ENCODE peak calls at places on chromosomes 4 and X, in nine cellular contexts. K is heart left ventricle; L is iris pigment epithelial cell; W is LHCN-M2; P is RKO; I is tibial artery; U is activated CD4-positive, alpha-beta T cell treated with anti-CD3 and anti-CD28 coated beads, Interleukin-2, amount 50 U/mL, for 1 hour; V is pancreas; G is psoas muscle. A is an unnamed sample.

GRCh38 chrX:46710425-46710824 is 48.5 kb downstream of the SLC9A7 start:
- DNase-seq in I (no peak), G (no peak), L (peak), W (no peak), V (peak), P (no peak), K (no peak), U (no peak), A (peak)

GRCh38 chr4:85952518-85952917 is 407.3 kb downstream of the MAPK10 start:
- DNase-seq in V (no peak), L (peak), W (peak), U (no peak), K (no peak), I (no peak), G (no peak), P (no peak), A (no peak)

GRCh38 chr4:145154573-145154972 is 25.8 kb downstream of the OTUD4 start:
- DNase-seq in P (peak), L (peak), V (no peak), U (no peak), W (peak), G (no peak), I (no peak), K (no peak), A (no peak)

GRCh38 chr4:160238790-160239189 is 1135.9 kb downstream of the RAPGEF2 start:
- DNase-seq in V (no peak), P (peak), I (no peak), L (no peak), K (no peak), U (no peak), W (peak), G (no peak), A (no peak)

GRCh38 chr4:21765810-21766407 is 182.7 kb downstream of the KCNIP4 start:
- DNase-seq in W (peak), G (no peak), P (peak), L (peak), V (no peak), K (no peak), I (no peak), U (no peak), A (peak)

GRCh38 chrX:24396930-24397277 is 36.5 kb downstream of the SUPT20HL1 start:
- DNase-seq in V (no peak), L (no peak), W (no peak), I (no peak), U (no peak), G (no peak), P (no peak), K (no peak), A (no peak)

GRCh38 chr4:150814873-150815272 is 200.2 kb downstream of the LRBA start:
- DNase-seq in W (no peak), L (no peak), P (no peak), G (no peak), K (no peak), U (no peak), V (no peak), I (no peak), A (no peak)

GRCh38 chrX:100296183-100296753 is 113.8 kb downstream of the PCDH19 start:
- DNase-seq in P (no peak), L (no peak), U (no peak), G (no peak), W (no peak), K (no peak), I (no peak), V (no peak), A (no peak)

GRCh38 chr4:123244233-123244632 is 152.4 kb upstream of the SPRY1 start:
- DNase-seq in U (no peak), G (peak), K (peak), L (peak), I (peak), P (no peak), V (no peak), W (peak), A (peak)

GRCh38 chrX:40772290-40772689 is 36.9 kb upstream of the MED14 start:
- DNase-seq in W (no peak), P (no peak), K (no peak), V (no peak), U (no peak), I (no peak), L (peak), G (no peak), A (peak)

GRCh38 chr4:155805016-155805415 is 46.2 kb downstream of the GUCY1B1 start:
- DNase-seq in K (no peak), I (no peak), G (no peak), L (peak), V (no peak), U (no peak), P (no peak), W (peak), A (no peak)

GRCh38 chr4:156971623-156972369 is at the start of gene PDGFC:
- DNase-seq in V (peak), P (no peak), W (peak), G (peak), U (no peak), I (peak), K (peak), L (peak), A (peak)

GRCh38 chr4:139921551-139922184 is 232.3 kb downstream of the MAML3 start:
- DNase-seq in I (no peak), G (no peak), W (no peak), U (no peak), L (no peak), V (peak), K (no peak), P (no peak), A (no peak)

GRCh38 chr4:154231796-154232478 is 259.7 kb downstream of the DCHS2 start:
- DNase-seq in G (no peak), P (no peak), V (no peak), L (no peak), W (no peak), I (no peak), U (no peak), K (no peak), A (no peak)

GRCh38 chr4:119038465-119038864 is 97.2 kb upstream of the MYOZ2 start:
- DNase-seq in L (peak), U (no peak), P (no peak), I (no peak), G (no peak), W (no peak), V (no peak), K (no peak), A (no peak)

GRCh38 chrX:16212024-16212423 is 44.7 kb downstream of the MAGEB17 start:
- DNase-seq in K (no peak), W (no peak), V (no peak), P (peak), G (no peak), L (peak), I (no peak), U (no peak), A (no peak)

GRCh38 chr4:106868381-106869035 is 167.6 kb downstream of the DKK2 start:
- DNase-seq in L (peak), K (no peak), W (peak), U (no peak), I (no peak), G (no peak), P (peak), V (no peak), A (no peak)

GRCh38 chrX:149962859-149963757 is 24.8 kb upstream of the EOLA2 start:
- DNase-seq in K (peak), L (peak), W (peak), I (peak), U (peak), G (peak), V (peak), P (peak), A (peak)

GRCh38 chr4:42371306-42372063 is 25.8 kb upstream of the SHISA3 start:
- DNase-seq in V (no peak), I (no peak), P (peak), K (no peak), U (no peak), W (no peak), G (no peak), L (peak), A (no peak)

GRCh38 chr4:53532521-53532920 is 58.8 kb downstream of the LNX1 start:
- DNase-seq in U (no peak), W (no peak), P (no peak), I (no peak), K (no peak), V (no peak), G (no peak), L (peak), A (no peak)

GRCh38 chr4:20253272-20253798 is 1.6 kb downstream of the SLIT2 start:
- DNase-seq in G (peak), L (peak), V (no peak), P (no peak), W (no peak), I (no peak), U (no peak), K (no peak), A (no peak)

GRCh38 chrX:144616317-144616716 is 631.0 kb upstream of the SPANXN1 start:
- DNase-seq in K (no peak), W (no peak), G (no peak), P (no peak), V (no peak), U (no peak), L (peak), I (no peak), A (no peak)

GRCh38 chr4:127843704-127844604 is 36.7 kb upstream of the PLK4 start:
- DNase-seq in G (no peak), V (no peak), I (no peak), K (no peak), W (no peak), L (no peak), P (no peak), U (no peak), A (peak)

GRCh38 chr4:26015133-26015651 is 101.2 kb downstream of the SMIM20 start:
- DNase-seq in V (peak), K (peak), I (peak), U (no peak), P (no peak), W (peak), G (peak), L (peak), A (peak)

GRCh38 chr4:129145222-129145730 is 49.3 kb downstream of the C4orf33 start:
- DNase-seq in V (no peak), P (no peak), I (no peak), U (no peak), G (no peak), W (no peak), L (no peak), K (no peak), A (no peak)

GRCh38 chrX:55167124-55167523 is 53.0 kb upstream of the PAGE5 start:
- DNase-seq in P (peak), K (no peak), G (no peak), L (no peak), W (peak), I (no peak), U (no peak), V (no peak), A (no peak)

GRCh38 chr4:23333946-23334878 is 555.6 kb downstream of the PPARGC1A start:
- DNase-seq in L (peak), V (no peak), G (no peak), P (peak), U (peak), K (no peak), W (peak), I (no peak), A (peak)

GRCh38 chr4:73891739-73892405 is 22.7 kb downstream of the CXCL1 start:
- DNase-seq in P (no peak), W (peak), U (no peak), G (no peak), I (no peak), L (peak), V (no peak), K (no peak), A (no peak)

GRCh38 chrX:48631376-48632090 is 34.2 kb downstream of the WDR13 start:
- DNase-seq in I (peak), G (peak), P (peak), U (peak), W (peak), V (peak), K (peak), L (peak), A (peak)

GRCh38 chr4:3526456-3526855 is 5.8 kb downstream of the LRPAP1 start:
- DNase-seq in I (no peak), P (no peak), K (no peak), W (no peak), L (no peak), V (no peak), U (no peak), G (no peak), A (no peak)

GRCh38 chr4:6727081-6727942 is 11.3 kb downstream of the BLOC1S4 start:
- DNase-seq in I (no peak), W (no peak), P (no peak), V (no peak), L (peak), K (no peak), G (no peak), U (no peak), A (peak)

GRCh38 chrX:97016106-97016505 is 132.4 kb downstream of the RPA4 start:
- DNase-seq in K (no peak), V (no peak), U (no peak), L (no peak), I (no peak), P (no peak), W (no peak), G (no peak), A (no peak)

GRCh38 chrX:36436286-36436860 is 516.8 kb downstream of the CFAP47 start:
- DNase-seq in I (no peak), L (no peak), U (no peak), V (no peak), W (peak), P (no peak), G (no peak), K (no peak), A (no peak)

GRCh38 chr4:126271266-126271665 is 956.5 kb downstream of the FAT4 start:
- DNase-seq in P (no peak), L (peak), W (no peak), G (no peak), K (no peak), V (no peak), I (no peak), U (no peak), A (no peak)

GRCh38 chr4:107034091-107034698 is 1.9 kb downstream of the DKK2 start:
- DNase-seq in G (peak), I (peak), V (no peak), K (peak), W (peak), L (peak), P (no peak), U (no peak), A (peak)

GRCh38 chr4:80336582-80336981 is 1.1 kb downstream of the CFAP299 start:
- DNase-seq in G (no peak), I (no peak), L (peak), W (peak), V (no peak), K (no peak), P (no peak), U (no peak), A (peak)